ENCODE peak calls at places on chromosomes 1 and 21, in five cellular contexts. L, W, S, A and O are unnamed samples.
A peak's percentile ranks its signal among the peaks of the same experiment; 100 is the strongest.

GRCh38 chr1:23210963-23211362 is 6.3 kb downstream of the HTR1D start:
- DNase-seq in L (no peak), W (no peak), S (no peak), A (no peak), O (no peak)

GRCh38 chr1:11800756-11801433 is 4.9 kb downstream of the MTHFR start:
- DNase-seq in L (no peak), W (no peak), S (no peak), A (no peak), O (no peak)

GRCh38 chr21:33898546-33898945 is 17.1 kb downstream of the ATP5PO start:
- DNase-seq in L (no peak), W (no peak), S (no peak), A (no peak), O (no peak)

GRCh38 chr1:156859523-156860112 is 701 bp upstream of the INSRR start:
- DNase-seq in L (no peak), W (peak; percentile 53), S (peak; percentile 70), A (peak; percentile 61), O (peak; percentile 25)

GRCh38 chr1:201171063-201172036 is 17.1 kb upstream of the TMEM9 start:
- DNase-seq in L (no peak), W (peak; percentile 62), S (no peak), A (peak; percentile 81), O (peak; percentile 82)

GRCh38 chr1:222654849-222655248 is 37.0 kb downstream of the MIA3 start:
- DNase-seq in L (no peak), W (no peak), S (no peak), A (no peak), O (peak; percentile 33)

GRCh38 chr1:93779540-93780121 is 98.0 kb upstream of the BCAR3 start:
- DNase-seq in L (no peak), W (peak; percentile 36), S (no peak), A (peak; percentile 98), O (peak; percentile 72)

GRCh38 chr1:44810101-44810761 is 1.9 kb downstream of the BTBD19 start:
- DNase-seq in L (no peak), W (peak; percentile 24), S (no peak), A (no peak), O (peak; percentile 40)

GRCh38 chr1:6498576-6499111 is 7.2 kb upstream of the PLEKHG5 start:
- DNase-seq in L (no peak), W (no peak), S (no peak), A (no peak), O (no peak)

GRCh38 chr1:119448112-119448511 is 33.2 kb downstream of the HSD3B2 start:
- DNase-seq in L (no peak), W (peak; percentile 53), S (peak; percentile 77), A (peak; percentile 30), O (no peak)

GRCh38 chr1:186443638-186444037 is 17.3 kb downstream of the PDC start:
- DNase-seq in L (no peak), W (no peak), S (no peak), A (no peak), O (no peak)

GRCh38 chr1:233109121-233109520 is 158.7 kb downstream of the NTPCR start:
- DNase-seq in L (no peak), W (no peak), S (no peak), A (no peak), O (peak; percentile 25)
- H2AK5ac ChIP-seq in L (no peak overlapping the region), W (no peak overlapping the region), S (no peak overlapping the region), A (no peak overlapping the region), O (peak overlapping the region; percentile 100)

DNA sequence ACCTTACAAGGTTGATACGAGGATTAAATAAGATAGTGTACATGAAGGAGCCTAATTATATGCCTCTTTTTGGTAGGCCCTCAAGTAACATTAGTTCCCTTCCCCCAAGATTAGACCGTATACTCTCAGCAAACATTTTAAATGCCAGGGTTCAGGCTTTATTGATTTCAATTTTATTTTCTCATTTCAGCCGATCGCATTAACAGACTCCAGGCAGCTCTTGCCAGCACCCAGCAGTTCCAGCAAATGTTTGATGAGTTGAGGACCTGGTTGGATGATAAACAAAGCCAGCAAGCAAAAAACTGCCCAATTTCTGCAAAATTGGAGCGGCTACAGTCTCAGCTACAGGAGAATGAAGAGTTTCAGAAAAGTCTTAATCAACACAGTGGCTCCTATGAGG is 104.4 kb upstream of the BMP8A start:
- DNase-seq in L (no peak), W (no peak), S (no peak), A (no peak), O (no peak)
- H2AK5ac ChIP-seq in L (no peak overlapping the region), W (no peak overlapping the region), S (no peak overlapping the region), A (no peak overlapping the region), O (peak overlapping the region; percentile 91)

GRCh38 chr1:229641306-229641705 is 15.3 kb downstream of the URB2 start:
- DNase-seq in L (no peak), W (no peak), S (no peak), A (no peak), O (no peak)

GRCh38 chr1:229642376-229642775 is 16.3 kb downstream of the URB2 start:
- DNase-seq in L (no peak), W (no peak), S (no peak), A (no peak), O (peak; percentile 28)

GRCh38 chr1:229637746-229638145 is 11.7 kb downstream of the URB2 start:
- DNase-seq in L (no peak), W (no peak), S (no peak), A (no peak), O (no peak)

GRCh38 chr1:229642970-229643369 is 16.9 kb downstream of the URB2 start:
- DNase-seq in L (no peak), W (no peak), S (no peak), A (no peak), O (no peak)

DNA sequence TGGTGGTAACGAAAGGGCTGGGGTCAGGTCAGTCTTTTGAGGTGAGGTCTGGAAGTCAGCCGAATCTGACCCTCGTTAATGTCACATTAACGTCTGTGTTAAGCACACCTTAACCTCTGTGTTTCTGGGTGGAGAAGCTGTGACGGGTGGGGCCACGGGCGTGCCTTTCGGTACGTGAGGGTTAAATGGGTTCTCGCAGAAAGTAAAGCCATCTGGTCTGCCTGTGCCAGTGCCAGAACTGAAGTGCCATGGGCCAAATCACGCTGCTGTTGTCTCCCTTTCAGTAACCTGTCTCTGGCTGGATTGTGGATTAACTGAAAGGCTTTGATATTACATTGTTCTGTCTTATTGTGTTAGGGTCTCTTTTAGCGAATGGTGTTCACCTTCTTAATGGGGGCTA is 14.4 kb downstream of the URB2 start:
- DNase-seq in L (no peak), W (no peak), S (no peak), A (no peak), O (no peak)
- H2AK5ac ChIP-seq in L (no peak overlapping the region), W (no peak overlapping the region), S (no peak overlapping the region), A (no peak overlapping the region), O (no peak overlapping the region)

DNA sequence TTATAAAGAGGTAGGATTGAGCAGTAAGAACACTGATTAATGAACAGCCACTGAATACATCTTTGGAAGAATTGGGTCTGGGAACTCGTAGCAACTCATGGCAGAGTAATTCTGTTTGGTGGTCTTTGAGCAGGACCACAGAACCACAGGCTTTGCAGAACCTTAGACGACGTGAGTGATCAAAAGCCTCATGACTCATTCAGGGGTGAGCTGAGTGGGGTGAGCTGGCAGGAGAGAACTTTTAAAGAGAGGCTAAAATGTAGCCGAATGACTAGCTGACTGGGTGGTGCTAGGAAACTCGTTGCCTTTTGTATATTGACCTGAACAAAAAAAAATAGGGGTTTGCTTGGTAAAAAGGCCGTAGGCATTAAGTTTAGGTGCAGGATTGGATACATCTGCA is 313.8 kb downstream of the TGFB2 start:
- DNase-seq in L (no peak), W (no peak), S (no peak), A (peak; percentile 29), O (peak; percentile 76)
- H2AK5ac ChIP-seq in L (no peak overlapping the region), W (no peak overlapping the region), S (no peak overlapping the region), A (no peak overlapping the region), O (no peak overlapping the region)